ENCODE peak calls at places on chromosomes 1 and 21, in four cellular contexts. D, T, F and L are unnamed samples.

GRCh38 chr1:17120962-17121837 is 1.9 kb upstream of the PADI2 start:
- DNase-seq in D (no peak), T (no peak), F (no peak), L (peak)

GRCh38 chr1:209416009-209416408 is 167.5 kb upstream of the CAMK1G start:
- DNase-seq in D (no peak), T (no peak), F (no peak), L (no peak)

GRCh38 chr21:31446206-31446900 is 102.3 kb upstream of the TIAM1 start:
- DNase-seq in D (no peak), T (no peak), F (no peak), L (no peak)

GRCh38 chr1:27296773-27297214 is 25.2 kb upstream of the TMEM222 start:
- DNase-seq in D (no peak), T (peak), F (peak), L (peak)

GRCh38 chr1:6421266-6421665 is 1.5 kb upstream of the HES2 start:
- DNase-seq in D (no peak), T (no peak), F (no peak), L (no peak)

GRCh38 chr1:1683104-1683905 is 9.3 kb downstream of the SLC35E2B start:
- DNase-seq in D (no peak), T (peak), F (no peak), L (no peak)

GRCh38 chr1:57204091-57204490 is 219.8 kb downstream of the DAB1 start:
- DNase-seq in D (no peak), T (no peak), F (no peak), L (no peak)

GRCh38 chr21:45748593-45748992 is 105.1 kb downstream of the PCBP3 start:
- DNase-seq in D (no peak), T (no peak), F (no peak), L (no peak)

GRCh38 chr1:83905315-83905907 is 93.5 kb downstream of the TTLL7 start:
- DNase-seq in D (peak), T (peak), F (no peak), L (no peak)

GRCh38 chr21:29155118-29155932 is 24.9 kb downstream of the MAP3K7CL start:
- DNase-seq in D (no peak), T (no peak), F (no peak), L (no peak)
- TF ChIP-seq TCF7L2 in D (no peak), T (no peak), F (no peak), L (no peak)

GRCh38 chr1:247407180-247407616 is 8.8 kb upstream of the NLRP3 start:
- DNase-seq in D (no peak), T (no peak), F (no peak), L (no peak)
- TF ChIP-seq TCF7L2 in D (no peak), T (no peak), F (no peak), L (no peak)

GRCh38 chr1:113745425-113745824 is 13.9 kb downstream of the PHTF1 start:
- DNase-seq in D (no peak), T (no peak), F (no peak), L (peak)

GRCh38 chr1:113751114-113751513 is 8.2 kb downstream of the PHTF1 start:
- DNase-seq in D (no peak), T (no peak), F (no peak), L (no peak)

GRCh38 chr1:113749402-113749801 is 9.9 kb downstream of the PHTF1 start:
- DNase-seq in D (no peak), T (peak), F (no peak), L (no peak)

GRCh38 chr1:113744114-113744513 is 15.2 kb downstream of the PHTF1 start:
- DNase-seq in D (no peak), T (no peak), F (no peak), L (no peak)

GRCh38 chr1:113747376-113747775 is 11.9 kb downstream of the PHTF1 start:
- DNase-seq in D (no peak), T (no peak), F (no peak), L (no peak)
- TF ChIP-seq TCF7L2 in D (no peak), T (no peak), F (no peak), L (no peak)

GRCh38 chr1:3988431-3988830 is 88.4 kb upstream of the C1orf174 start:
- DNase-seq in D (no peak), T (no peak), F (no peak), L (no peak)
- TF ChIP-seq TCF7L2 in D (no peak), T (no peak), F (no peak), L (no peak)

GRCh38 chr1:111656093-111657017 is 36.8 kb downstream of the RAP1A start:
- DNase-seq in D (peak), T (peak), F (peak), L (peak)
- TF ChIP-seq TCF7L2 in D (no peak), T (no peak), F (no peak), L (no peak)

GRCh38 chr1:212004888-212005287 is 30.5 kb downstream of the INTS7 start:
- DNase-seq in D (no peak), T (no peak), F (no peak), L (no peak)
- TF ChIP-seq TCF7L2 in D (no peak), T (no peak), F (no peak), L (no peak)

DNA sequence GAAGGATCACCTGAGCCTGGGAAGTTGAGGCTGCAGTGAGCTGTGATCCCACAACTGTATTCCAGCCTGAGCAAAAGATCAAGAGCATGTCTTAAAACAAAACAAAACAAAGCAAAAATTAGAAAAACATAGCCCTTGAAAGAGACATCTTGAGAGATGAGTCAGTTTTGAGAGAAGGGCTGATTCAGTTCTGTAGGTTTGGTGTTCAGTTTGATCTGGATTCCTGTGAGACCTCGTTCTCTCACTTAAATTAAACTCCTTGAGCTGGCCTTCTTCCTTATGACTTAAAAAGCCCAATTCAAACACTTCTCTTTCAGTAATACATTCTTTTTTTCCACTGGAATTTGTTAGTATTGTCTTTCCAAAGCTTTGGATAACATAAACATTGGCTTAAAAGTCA is 164.2 kb downstream of the NRIP1 start:
- DNase-seq in D (no peak), T (no peak), F (no peak), L (no peak)
- TF ChIP-seq TCF7L2 in D (no peak), T (no peak), F (no peak), L (no peak)

GRCh38 chr1:39574646-39575045 is 1.9 kb downstream of the PABPC4 start:
- DNase-seq in D (no peak), T (no peak), F (no peak), L (peak)

GRCh38 chr1:39573736-39574624 is 2.6 kb downstream of the PABPC4 start:
- DNase-seq in D (no peak), T (no peak), F (no peak), L (no peak)

GRCh38 chr1:39573097-39573465 is 3.5 kb downstream of the PABPC4 start:
- DNase-seq in D (no peak), T (no peak), F (no peak), L (no peak)

GRCh38 chr1:39575191-39576015 is 1.2 kb downstream of the PABPC4 start:
- DNase-seq in D (no peak), T (peak), F (no peak), L (peak)

GRCh38 chr1:39576016-39576657 is 453 bp downstream of the PABPC4 start:
- DNase-seq in D (no peak), T (peak), F (no peak), L (no peak)
- TF ChIP-seq TCF7L2 in D (no peak), T (no peak), F (no peak), L (no peak)